ENCODE peak calls at places on chromosome 6, in seven cellular contexts. C is GM20000; X is H9; O is mammary epithelial cell; V is CD8-positive, alpha-beta T cell; N is tibial artery; W is lung. S is an unnamed sample.

GRCh38 chr6:113627480-113627879 is 229.7 kb upstream of the MARCKS start:
- DNase-seq in W (no peak), N (no peak), C (no peak), X (no peak), V (no peak), O (no peak), S (no peak)

GRCh38 chr6:17589402-17590116 is 10.5 kb upstream of the FAM8A1 start:
- DNase-seq in V (no peak), N (no peak), W (peak), C (no peak), O (peak), X (peak), S (no peak)

GRCh38 chr6:2191390-2191740 is 54.0 kb downstream of the GMDS start:
- DNase-seq in C (no peak), X (no peak), O (no peak), W (no peak), V (no peak), N (no peak), S (no peak)

GRCh38 chr6:41428402-41428994 is 93.1 kb downstream of the NCR2 start:
- DNase-seq in C (no peak), W (no peak), N (peak), V (no peak), X (no peak), O (no peak), S (no peak)

GRCh38 chr6:42774201-42774600 is 7.7 kb upstream of the BICRAL start:
- DNase-seq in V (no peak), W (no peak), X (no peak), N (no peak), C (no peak), O (no peak), S (no peak)

GRCh38 chr6:149990672-149991402 is 27.1 kb downstream of the ULBP1 start:
- DNase-seq in V (no peak), N (no peak), C (peak), W (no peak), X (no peak), O (no peak), S (peak)

GRCh38 chr6:2596222-2596621 is 154.5 kb downstream of the MYLK4 start:
- DNase-seq in C (no peak), V (no peak), W (no peak), X (peak), N (no peak), O (no peak), S (no peak)

GRCh38 chr6:53168516-53169257 is 20.0 kb upstream of the GCM1 start:
- DNase-seq in C (no peak), N (no peak), X (no peak), V (no peak), O (peak), W (no peak), S (no peak)

GRCh38 chr6:111761783-111762312 is 111.4 kb downstream of the FYN start:
- DNase-seq in C (peak), O (no peak), X (no peak), W (no peak), V (no peak), N (no peak), S (no peak)

GRCh38 chr6:34852406-34853085 is 35.3 kb downstream of the TAF11 start:
- DNase-seq in N (no peak), O (no peak), X (no peak), V (no peak), W (no peak), C (no peak), S (no peak)

GRCh38 chr6:74749211-74750142 is 456.4 kb downstream of the COL12A1 start:
- DNase-seq in V (no peak), X (no peak), O (peak), W (no peak), N (no peak), C (peak), S (no peak)

GRCh38 chr6:23533954-23534725 is 591.9 kb upstream of the NRSN1 start:
- DNase-seq in W (no peak), C (no peak), O (no peak), V (no peak), X (no peak), N (no peak), S (no peak)

GRCh38 chr6:48765352-48765961 is 654.5 kb upstream of the PTCHD4 start:
- DNase-seq in X (peak), W (peak), N (no peak), C (peak), O (peak), V (no peak), S (peak)

GRCh38 chr6:165659945-165660862 is 2.8 kb downstream of the PDE10A start:
- DNase-seq in X (no peak), V (no peak), W (no peak), C (peak), O (no peak), N (no peak), S (no peak)

DNA sequence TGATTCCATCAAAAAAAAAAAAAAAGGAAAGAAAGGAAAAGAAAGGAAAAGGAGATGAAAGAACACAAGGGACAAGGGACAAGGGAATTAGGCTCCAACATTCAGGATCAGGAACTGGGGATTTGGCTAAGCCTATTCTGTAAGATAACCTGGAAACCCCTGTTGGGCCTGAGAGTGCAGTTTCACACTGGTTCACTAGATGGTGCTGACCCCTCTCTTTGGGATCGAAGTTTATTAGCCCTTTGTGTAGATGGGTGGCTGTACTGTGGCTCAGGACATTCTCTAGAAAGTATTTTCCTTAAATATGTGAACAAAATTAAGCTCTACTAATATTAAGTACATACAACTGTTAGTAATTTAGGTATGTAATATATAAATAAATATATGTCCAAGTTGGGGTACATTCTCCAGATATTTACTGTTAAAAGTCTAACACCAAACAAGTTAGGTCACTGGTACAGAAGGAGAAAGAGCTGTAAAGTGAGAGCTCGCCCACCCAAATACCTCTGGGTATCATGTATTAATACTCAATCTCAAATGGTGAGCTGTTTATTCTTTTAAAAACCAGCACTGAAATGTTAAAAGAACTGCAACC is 6.3 kb downstream of the OR2A4 start:
- DNase-seq in V (no peak), C (peak), W (peak), O (peak), N (peak), X (peak), S (peak)
- TF ChIP-seq CTCF in V (peak), C (peak), W (peak), O (peak), N (peak), X (peak), S (peak)

GRCh38 chr6:169640347-169640972 is 61.4 kb downstream of the WDR27 start:
- DNase-seq in O (no peak), W (no peak), N (no peak), C (no peak), X (peak), V (no peak), S (no peak)
- TF ChIP-seq CTCF in O (no peak), W (no peak), N (peak), C (no peak), X (no peak), V (no peak), S (no peak)

DNA sequence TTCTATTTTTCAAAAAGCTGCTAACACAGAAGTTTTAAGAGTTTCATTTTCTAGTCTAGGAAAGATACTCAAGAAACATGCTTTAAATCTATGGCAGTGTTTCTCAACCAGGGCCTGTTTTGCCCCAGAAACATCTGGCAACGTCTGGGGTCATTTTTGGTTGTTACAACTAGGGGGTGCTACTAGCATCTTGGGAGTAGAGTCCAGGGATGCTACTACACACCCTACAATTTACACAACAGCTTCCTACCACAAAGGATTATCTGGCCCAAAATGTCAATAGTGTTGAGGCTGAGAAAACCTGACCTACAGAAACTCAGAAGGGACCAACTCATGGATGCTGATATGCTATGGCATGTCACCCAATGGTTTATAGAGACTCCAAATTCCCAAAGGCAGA is 24.4 kb downstream of the SERAC1 start:
- DNase-seq in O (peak), W (no peak), C (peak), X (peak), V (no peak), N (no peak), S (peak)
- TF ChIP-seq CTCF in O (peak), W (no peak), C (peak), X (peak), V (no peak), N (no peak), S (peak)

DNA sequence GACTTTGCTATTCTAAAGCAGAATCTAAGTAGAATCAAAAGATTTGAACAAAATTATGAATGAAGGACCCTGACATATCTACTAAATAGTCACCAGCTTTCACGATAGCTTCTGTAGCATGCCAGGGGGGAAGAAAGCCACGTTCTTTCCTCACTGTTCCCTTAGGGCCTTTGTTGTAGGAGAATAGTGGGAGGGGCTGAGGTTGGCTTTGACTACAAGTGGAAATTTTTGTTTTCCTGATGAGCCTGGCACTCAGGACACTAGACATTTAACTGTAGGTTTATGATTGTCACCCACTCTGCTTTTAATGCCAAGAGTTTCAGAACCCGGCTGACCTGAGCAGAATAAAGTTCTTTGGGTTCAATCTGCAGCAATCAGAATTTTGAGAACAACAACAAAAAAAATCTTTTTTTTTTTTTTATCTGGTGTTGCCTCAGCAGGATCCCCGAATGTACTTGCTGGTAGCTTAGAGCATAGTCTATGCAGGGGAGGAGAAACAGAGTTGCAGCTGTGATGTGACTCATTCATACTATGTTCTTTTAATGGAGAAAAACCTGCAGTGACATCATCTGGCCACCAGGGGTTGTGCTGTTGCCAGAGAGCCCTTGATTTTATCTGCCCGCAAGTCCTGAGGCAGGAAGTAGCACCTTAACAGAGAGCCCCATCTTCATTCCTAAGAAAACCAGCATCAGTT is 38.5 kb downstream of the TPD52L1 start:
- DNase-seq in X (peak), O (peak), W (peak), V (peak), N (peak), C (peak), S (peak)
- TF ChIP-seq CTCF in X (peak), O (peak), W (peak), V (peak), N (peak), C (peak), S (peak)

GRCh38 chr6:56699066-56699654 is 56.5 kb upstream of the DST start:
- DNase-seq in W (no peak), O (no peak), X (no peak), C (peak), V (no peak), N (no peak), S (peak)
- TF ChIP-seq CTCF in W (no peak), O (peak), X (peak), C (peak), V (no peak), N (peak), S (peak)

GRCh38 chr6:97726378-97726777 is 443.4 kb upstream of the MMS22L start:
- DNase-seq in V (no peak), W (no peak), O (no peak), N (no peak), X (peak), C (no peak), S (no peak)
- TF ChIP-seq CTCF in V (no peak), W (no peak), O (peak), N (no peak), X (peak), C (no peak), S (no peak)

DNA sequence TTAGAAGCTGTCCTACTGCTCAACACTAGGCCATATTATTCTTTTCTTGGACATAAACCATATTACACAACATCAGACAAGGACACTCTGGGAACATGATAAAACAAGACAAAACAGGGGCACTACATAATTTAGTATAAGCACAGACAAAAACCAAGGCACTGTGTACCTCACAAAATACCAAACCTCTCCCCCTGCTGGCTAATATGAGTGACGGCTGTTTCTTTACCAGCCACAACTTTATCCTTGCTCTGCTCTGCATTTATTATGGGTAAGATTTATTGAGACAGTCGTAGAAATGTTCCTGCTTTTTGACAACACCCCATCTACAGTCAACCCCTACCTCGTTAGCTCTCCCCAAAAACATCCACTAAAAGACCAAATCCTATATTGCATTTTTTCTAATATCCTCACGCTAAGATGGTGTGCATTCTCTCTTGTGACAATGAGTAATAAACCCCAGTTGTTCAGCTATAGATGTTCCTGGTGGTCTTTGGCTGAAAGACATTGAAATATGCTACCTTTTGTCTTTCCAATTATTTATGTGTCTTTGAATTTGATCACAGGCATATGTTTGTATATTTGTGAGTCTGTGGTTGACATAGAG is 23.8 kb upstream of the POLR1H start:
- DNase-seq in C (peak), X (no peak), V (no peak), W (no peak), N (no peak), O (peak), S (peak)
- TF ChIP-seq CTCF in C (peak), X (peak), V (peak), W (no peak), N (peak), O (peak), S (peak)

S was measured in GM13977.